ENCODE peak calls at places on chromosomes 1 and 21, in nine cellular contexts. J, V, K, H, P, L, X, C and I are unnamed samples.

GRCh38 chr1:24875257-24875656 is 54.8 kb downstream of the RUNX3 start:
- DNase-seq in J (no peak), V (no peak), K (no peak), H (no peak), P (no peak), L (no peak), X (no peak), C (no peak), I (no peak)

GRCh38 chr1:41888756-41889155 is 30.0 kb downstream of the HIVEP3 start:
- DNase-seq in J (no peak), V (no peak), K (no peak), H (no peak), P (no peak), L (no peak), X (no peak), C (no peak), I (no peak)

GRCh38 chr1:48552420-48552819 is 80.4 kb upstream of the SPATA6 start:
- DNase-seq in J (peak), V (no peak), K (no peak), H (no peak), P (no peak), L (no peak), X (no peak), C (peak), I (no peak)

GRCh38 chr1:82321794-82322193 is 521.1 kb downstream of the ADGRL2 start:
- DNase-seq in J (no peak), V (no peak), K (no peak), H (no peak), P (no peak), L (no peak), X (no peak), C (no peak), I (no peak)

GRCh38 chr1:34924759-34925555 is 4.5 kb downstream of the DLGAP3 start:
- DNase-seq in J (no peak), V (peak), K (peak), H (peak), P (no peak), L (peak), X (peak), C (peak), I (no peak)

GRCh38 chr1:228884196-228884595 is 148.9 kb downstream of the RHOU start:
- DNase-seq in J (no peak), V (no peak), K (no peak), H (no peak), P (no peak), L (no peak), X (no peak), C (no peak), I (no peak)

GRCh38 chr1:112344754-112345423 is 51.1 kb upstream of the CTTNBP2NL start:
- DNase-seq in J (no peak), V (no peak), K (no peak), H (no peak), P (no peak), L (no peak), X (no peak), C (peak), I (no peak)

GRCh38 chr21:34822957-34823356 is 154.2 kb downstream of the CLIC6 start:
- DNase-seq in J (no peak), V (no peak), K (no peak), H (no peak), P (no peak), L (no peak), X (no peak), C (peak), I (no peak)